ENCODE peak calls at places on chromosome 1, in seven cellular contexts. M is left cardiac atrium; U is A549; R is effector CD4-positive, alpha-beta T cell; S is T-helper 1 cell; D is HCEC 1CT; I is body of pancreas. V is an unnamed sample.

GRCh38 chr1:57858740-57859139 is 434.9 kb upstream of the DAB1 start:
- DNase-seq in M (no peak), I (no peak), R (no peak), U (no peak), D (no peak), S (no peak), V (no peak)

GRCh38 chr1:23492132-23492720 is 8.2 kb upstream of the ASAP3 start:
- DNase-seq in I (no peak), M (no peak), S (no peak), U (no peak), D (no peak), R (no peak), V (no peak)

GRCh38 chr1:230537456-230537855 is 104.8 kb upstream of the COG2 start:
- DNase-seq in U (no peak), R (no peak), M (no peak), S (no peak), I (no peak), D (no peak), V (no peak)

GRCh38 chr1:161008857-161009554 is 11.9 kb downstream of the F11R start:
- DNase-seq in R (no peak), U (no peak), S (no peak), D (no peak), M (no peak), I (no peak), V (no peak)

GRCh38 chr1:92826792-92827191 is 5.0 kb upstream of the RPL5 start:
- DNase-seq in R (no peak), U (no peak), D (peak), S (no peak), I (no peak), M (no peak), V (no peak)

GRCh38 chr1:164628758-164629157 is 69.8 kb downstream of the PBX1 start:
- DNase-seq in U (no peak), D (no peak), R (no peak), S (no peak), I (no peak), M (no peak), V (no peak)

GRCh38 chr1:119372493-119373086 is 4.0 kb downstream of the HAO2 start:
- DNase-seq in R (no peak), I (no peak), S (no peak), U (peak), M (no peak), D (peak), V (no peak)

GRCh38 chr1:44409019-44409602 is 4.1 kb downstream of the RNF220 start:
- DNase-seq in R (no peak), D (no peak), S (no peak), U (no peak), I (no peak), M (no peak), V (no peak)

GRCh38 chr1:109484519-109484975 is 842 bp downstream of the ATXN7L2 start:
- DNase-seq in S (no peak), M (peak), I (no peak), R (no peak), U (no peak), D (peak), V (no peak)

GRCh38 chr1:118999348-119000071 is 11.4 kb upstream of the TBX15 start:
- DNase-seq in U (no peak), D (no peak), S (no peak), I (no peak), M (no peak), R (no peak), V (no peak)

GRCh38 chr1:16167331-16168143 is 11.7 kb upstream of the EPHA2 start:
- DNase-seq in D (peak), I (peak), U (no peak), R (peak), M (peak), S (peak), V (peak)

GRCh38 chr1:212791676-212792395 is at the start of the genes NSL1 and TATDN3:
- DNase-seq in R (peak), D (peak), I (peak), S (peak), M (peak), U (peak), V (peak)

GRCh38 chr1:232247669-232248068 is 382.3 kb downstream of the SIPA1L2 start:
- DNase-seq in S (no peak), R (no peak), D (no peak), U (no peak), I (no peak), M (no peak), V (no peak)

GRCh38 chr1:94025383-94026340 is 95.3 kb downstream of the ABCA4 start:
- DNase-seq in I (peak), D (peak), R (no peak), S (no peak), M (no peak), U (peak), V (no peak)

GRCh38 chr1:117067528-117068370 is 7.6 kb downstream of the TTF2 start:
- DNase-seq in S (no peak), I (peak), M (peak), R (peak), U (peak), D (peak), V (peak)

GRCh38 chr1:234265861-234266260 is 107.4 kb upstream of the COA6 start:
- DNase-seq in R (no peak), M (no peak), D (no peak), U (no peak), I (no peak), S (no peak), V (no peak)

GRCh38 chr1:24442764-24443163 is 27.2 kb downstream of the NIPAL3 start:
- DNase-seq in M (no peak), S (no peak), D (no peak), U (no peak), R (no peak), I (no peak), V (no peak)

GRCh38 chr1:176843352-176844297 is 320.9 kb downstream of the ASTN1 start:
- DNase-seq in S (no peak), M (no peak), I (peak), D (peak), U (no peak), R (no peak), V (no peak)

GRCh38 chr1:186574951-186575747 is 105.1 kb downstream of the PTGS2 start:
- DNase-seq in D (peak), M (no peak), S (no peak), U (no peak), I (no peak), R (no peak), V (no peak)

GRCh38 chr1:232440325-232441059 is 189.4 kb downstream of the SIPA1L2 start:
- DNase-seq in U (no peak), R (no peak), M (no peak), D (no peak), S (no peak), I (no peak), V (no peak)

GRCh38 chr1:213066363-213066762 is 15.3 kb downstream of the RPS6KC1 start:
- DNase-seq in R (no peak), U (no peak), I (no peak), S (no peak), M (no peak), D (no peak), V (no peak)

GRCh38 chr1:60904079-60904852 is 178.1 kb upstream of the NFIA start:
- DNase-seq in U (no peak), I (no peak), M (peak), D (no peak), R (no peak), S (no peak), V (no peak)

GRCh38 chr1:10195570-10195969 is 14.8 kb upstream of the KIF1B start:
- DNase-seq in M (no peak), U (no peak), D (peak), R (no peak), S (no peak), I (no peak), V (no peak)

GRCh38 chr1:242585616-242586354 is 61.3 kb upstream of the PLD5 start:
- DNase-seq in M (no peak), I (no peak), U (no peak), R (no peak), S (no peak), D (no peak), V (no peak)

V was measured in T-helper 9 cell.